ENCODE peak calls at places on chromosomes 2 and 18, in six cellular contexts. I is coronary artery, M is nephron progenitor cell, Z is GDM1, H is GM12892, O is astrocyte of the spinal cord. C is an unnamed sample.

GRCh38 chr18:57775937-57776336 is 27.2 kb downstream of the ATP8B1 start:
- DNase-seq in I (no peak), M (no peak), Z (no peak), H (no peak), O (peak; percentile 48), C (no peak)

GRCh38 chr2:31863867-31864266 is 146.9 kb downstream of the MEMO1 start:
- DNase-seq in I (no peak), M (no peak), Z (no peak), H (no peak), O (no peak), C (no peak)

GRCh38 chr18:47113796-47114540 is 36.3 kb downstream of the HDHD2 start:
- DNase-seq in I (no peak), M (no peak), Z (no peak), H (no peak), O (peak; percentile 51), C (no peak)

GRCh38 chr2:226838758-226839555 is 3.1 kb downstream of the RHBDD1 start:
- DNase-seq in I (no peak), M (no peak), Z (no peak), H (no peak), O (no peak), C (no peak)

GRCh38 chr2:167140767-167141166 is 252.5 kb downstream of the XIRP2 start:
- DNase-seq in I (no peak), M (no peak), Z (no peak), H (no peak), O (peak; percentile 97), C (no peak)

GRCh38 chr2:70552501-70553333 is 909 bp downstream of the TGFA start:
- DNase-seq in I (no peak), M (peak; percentile 38), Z (no peak), H (no peak), O (no peak), C (no peak)

GRCh38 chr2:9712263-9712662 is 81.5 kb upstream of the YWHAQ start:
- DNase-seq in I (no peak), M (no peak), Z (no peak), H (no peak), O (no peak), C (no peak)

GRCh38 chr2:153871231-153872221 is at the start of gene GALNT13:
- DNase-seq in I (no peak), M (peak; percentile 78), Z (no peak), H (no peak), O (peak; percentile 70), C (peak; percentile 74)

GRCh38 chr2:221255862-221256261 is 316.2 kb downstream of the EPHA4 start:
- DNase-seq in I (no peak), M (peak; percentile 9), Z (no peak), H (no peak), O (no peak), C (peak; percentile 17)

C was measured in neural crest cell.